ENCODE peak calls at places on chromosomes 12 and 14, in eight cellular contexts. M is WTC11, J is astrocyte, B is cardiac fibroblast, W is BJ, U is RWPE1, G is tibial nerve, Y is stomach. X is an unnamed sample.
A peak's percentile ranks its signal among the peaks of the same experiment; 100 is the strongest.

GRCh38 chr12:19181666-19182426 is 52.3 kb downstream of the PLEKHA5 start:
- DNase-seq in U (no peak), G (no peak), W (no peak), J (no peak), M (no peak), B (peak; percentile 41), Y (no peak), X (no peak)

GRCh38 chr12:19382563-19382962 is 56.7 kb upstream of the AEBP2 start:
- DNase-seq in M (no peak), B (no peak), W (no peak), Y (peak; percentile 7), J (no peak), G (no peak), U (no peak), X (no peak)

GRCh38 chr14:90439874-90440442 is 43.1 kb downstream of the CALM1 start:
- DNase-seq in J (no peak), G (no peak), B (no peak), U (no peak), M (no peak), W (peak; percentile 12), Y (no peak), X (no peak)

GRCh38 chr12:88471641-88472040 is 108.6 kb downstream of the KITLG start:
- DNase-seq in G (no peak), J (peak; percentile 93), W (peak; percentile 29), Y (no peak), B (peak; percentile 64), M (no peak), U (peak; percentile 25), X (peak; percentile 48)

GRCh38 chr12:77746108-77746507 is 84.6 kb upstream of the NAV3 start:
- DNase-seq in W (no peak), Y (no peak), B (peak; percentile 70), G (no peak), U (no peak), M (no peak), J (peak; percentile 65), X (peak; percentile 41)

GRCh38 chr12:53069621-53070410 is 9.4 kb downstream of the SPRYD3 start:
- DNase-seq in B (no peak), M (no peak), W (no peak), G (no peak), J (no peak), U (no peak), Y (no peak), X (no peak)

GRCh38 chr12:118432812-118433540 is 56.6 kb downstream of the SUDS3 start:
- DNase-seq in W (no peak), M (no peak), U (no peak), Y (no peak), J (no peak), B (peak; percentile 43), G (no peak), X (peak; percentile 31)

GRCh38 chr12:80941916-80942315 is 4.2 kb upstream of the LIN7A start:
- DNase-seq in M (no peak), G (no peak), J (no peak), Y (no peak), B (peak; percentile 37), W (no peak), U (no peak), X (no peak)

GRCh38 chr12:77019920-77020319 is 45.4 kb downstream of the E2F7 start:
- DNase-seq in W (no peak), J (no peak), U (no peak), B (no peak), G (no peak), M (no peak), Y (no peak), X (no peak)

GRCh38 chr14:31435276-31435675 is 14.9 kb upstream of the HEATR5A start:
- DNase-seq in U (no peak), G (no peak), B (peak; percentile 37), W (peak; percentile 85), J (peak; percentile 87), Y (no peak), M (no peak), X (no peak)

GRCh38 chr12:118059645-118060275 is 1.2 kb downstream of the WSB2 start:
- DNase-seq in W (no peak), U (no peak), J (no peak), B (peak; percentile 24), Y (no peak), M (no peak), G (no peak), X (no peak)

GRCh38 chr14:38851109-38851508 is 251.9 kb downstream of the SEC23A start:
- DNase-seq in B (no peak), U (no peak), M (no peak), Y (no peak), J (no peak), W (no peak), G (no peak), X (no peak)

GRCh38 chr14:51860164-51860835 is at the start of gene GNG2:
- DNase-seq in J (peak; percentile 71), Y (peak; percentile 79), G (peak; percentile 81), U (peak; percentile 45), W (no peak), B (peak; percentile 84), M (peak; percentile 71), X (peak; percentile 69)

GRCh38 chr14:86196476-86196875 is 666.5 kb downstream of the FLRT2 start:
- DNase-seq in W (no peak), M (no peak), G (no peak), B (no peak), Y (no peak), U (no peak), J (no peak), X (no peak)

GRCh38 chr14:78606111-78606510 is 435.9 kb downstream of the NRXN3 start:
- DNase-seq in W (peak; percentile 88), J (peak; percentile 88), Y (no peak), M (no peak), G (no peak), B (peak; percentile 86), U (no peak), X (peak; percentile 75)

GRCh38 chr12:76259660-76260389 is 88.4 kb downstream of the BBS10 start:
- DNase-seq in M (no peak), B (peak; percentile 97), G (no peak), U (peak; percentile 85), W (peak; percentile 52), Y (no peak), J (peak; percentile 88), X (peak; percentile 77)

GRCh38 chr12:21546721-21547120 is 20.6 kb downstream of the SPX start:
- DNase-seq in U (no peak), G (no peak), W (no peak), B (peak; percentile 35), J (no peak), Y (no peak), M (no peak), X (no peak)

GRCh38 chr12:26648066-26648465 is 184.9 kb downstream of the ITPR2 start:
- DNase-seq in G (no peak), B (no peak), Y (no peak), W (no peak), J (peak; percentile 26), U (no peak), M (no peak), X (no peak)

GRCh38 chr12:108647199-108647935 is 13.7 kb upstream of the SELPLG start:
- DNase-seq in J (no peak), G (no peak), M (no peak), Y (no peak), B (no peak), U (no peak), W (no peak), X (no peak)

GRCh38 chr14:56794088-56794556 is 16.2 kb downstream of the OTX2 start:
- DNase-seq in U (no peak), B (no peak), J (no peak), W (no peak), Y (no peak), G (no peak), M (peak; percentile 61), X (no peak)

GRCh38 chr12:48002773-48003218 is 1.5 kb downstream of the COL2A1 start:
- DNase-seq in J (peak; percentile 19), Y (peak; percentile 48), M (peak; percentile 44), B (peak; percentile 31), G (no peak), U (peak; percentile 35), W (no peak), X (no peak)

GRCh38 chr14:67557656-67558055 is 24.6 kb downstream of the PLEKHH1 start:
- DNase-seq in Y (no peak), M (no peak), B (no peak), G (no peak), J (no peak), W (no peak), U (no peak), X (no peak)

GRCh38 chr14:67562025-67562775 is 29.1 kb downstream of the PLEKHH1 start:
- DNase-seq in M (no peak), B (no peak), W (no peak), G (no peak), U (no peak), J (no peak), Y (no peak), X (no peak)

GRCh38 chr14:67556671-67557070 is 23.6 kb downstream of the PLEKHH1 start:
- DNase-seq in J (no peak), U (no peak), Y (no peak), W (no peak), G (no peak), B (no peak), M (no peak), X (no peak)

GRCh38 chr14:67557118-67557517 is 24.0 kb downstream of the PLEKHH1 start:
- DNase-seq in J (peak; percentile 18), B (peak; percentile 22), M (no peak), U (peak; percentile 60), Y (no peak), W (no peak), G (no peak), X (no peak)

DNA sequence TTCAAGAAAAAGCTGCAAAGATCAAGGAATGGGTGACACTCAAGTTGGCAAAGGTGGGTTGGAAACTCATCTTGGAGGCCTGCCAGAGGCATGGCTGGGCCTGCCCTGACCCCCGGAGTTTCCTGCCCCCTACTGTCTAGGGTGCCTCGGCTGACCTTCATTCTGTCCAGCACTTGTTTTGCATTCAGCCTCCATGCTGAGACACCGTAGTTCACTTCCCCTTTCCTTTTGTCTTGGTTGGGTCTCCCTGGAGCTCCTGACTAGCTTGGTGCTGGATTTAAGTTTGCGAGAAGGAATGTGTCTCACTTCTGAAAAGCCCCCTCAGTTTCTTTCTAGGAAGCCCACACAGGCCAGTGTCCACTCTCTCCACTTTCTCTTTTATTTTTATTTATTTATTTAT is 26.5 kb downstream of the PLEKHH1 start:
- DNase-seq in G (no peak), W (no peak), Y (no peak), J (no peak), U (no peak), B (no peak), M (no peak), X (no peak)
- TF ChIP-seq CTCF in G (no peak), W (no peak), Y (no peak), J (no peak), U (no peak), B (no peak), M (no peak), X (peak; percentile 3)

GRCh38 chr14:104927432-104927816 is 2.7 kb downstream of the PLD4 start:
- DNase-seq in G (no peak), B (no peak), W (no peak), Y (no peak), U (no peak), M (peak; percentile 14), J (no peak), X (no peak)
- TF ChIP-seq CTCF in G (no peak), B (no peak), W (no peak), Y (no peak), U (no peak), M (no peak), J (no peak), X (no peak)

GRCh38 chr14:22613091-22613695 is 15.1 kb downstream of the ABHD4 start:
- DNase-seq in U (no peak), W (no peak), M (no peak), B (no peak), G (no peak), J (no peak), Y (no peak), X (no peak)
- TF ChIP-seq CTCF in U (no peak), W (peak; percentile 42), M (no peak), B (no peak), G (no peak), J (peak; percentile 31), Y (no peak), X (peak; percentile 42)

GRCh38 chr12:57101892-57102695 is 9.1 kb downstream of the STAT6 start:
- DNase-seq in U (no peak), B (no peak), G (no peak), M (no peak), Y (peak; percentile 58), W (no peak), J (no peak), X (no peak)
- TF ChIP-seq CTCF in U (no peak), B (no peak), G (no peak), M (no peak), Y (no peak), W (no peak), J (no peak), X (peak; percentile 26)

X was measured in brain microvascular endothelial cell.